ENCODE peak calls at places on chromosome 18, in six cellular contexts. K is dorsolateral prefrontal cortex; C is CD8-positive, alpha-beta T cell; Q is lower lobe of right lung; F is psoas muscle; E is fibroblast of lung. B is an unnamed sample. For H3K27me3, the result is how much of the 10 kb centered on the place peaks cover.

GRCh38 chr18:36017232-36017631 is 44.8 kb downstream of the RMP24 start:
- DNase-seq in Q (no peak), F (no peak), C (no peak), E (no peak), K (no peak), B (no peak)

GRCh38 chr18:74351354-74351753 is 35.7 kb downstream of the C18orf63 start:
- DNase-seq in E (peak), K (no peak), Q (no peak), F (no peak), C (no peak), B (peak)

GRCh38 chr18:48133675-48134251 is 203.3 kb upstream of the SMAD2 start:
- DNase-seq in K (no peak), F (no peak), Q (no peak), E (no peak), C (no peak), B (peak)

GRCh38 chr18:26993568-26993967 is 128.1 kb upstream of the AQP4 start:
- DNase-seq in E (no peak), C (no peak), F (no peak), K (no peak), Q (no peak), B (no peak)

GRCh38 chr18:67665266-67665665 is 148.7 kb upstream of the DSEL start:
- DNase-seq in E (no peak), Q (no peak), F (no peak), C (no peak), K (no peak), B (peak)

GRCh38 chr18:77544792-77545191 is 295.1 kb downstream of the GALR1 start:
- DNase-seq in F (no peak), E (no peak), Q (no peak), K (no peak), C (no peak), B (no peak)

GRCh38 chr18:23307567-23308295 is 145.4 kb upstream of the RIOK3 start:
- DNase-seq in Q (no peak), F (no peak), K (no peak), C (no peak), E (peak), B (no peak)

GRCh38 chr18:10424576-10425314 is 29.7 kb upstream of the APCDD1 start:
- DNase-seq in K (no peak), E (peak), C (no peak), Q (no peak), F (peak), B (no peak)

GRCh38 chr18:40414155-40414754 is 1540.8 kb upstream of the PIK3C3 start:
- DNase-seq in K (no peak), C (no peak), Q (no peak), E (peak), F (no peak), B (no peak)

GRCh38 chr18:78420116-78420515 is 559.5 kb upstream of the SALL3 start:
- DNase-seq in Q (no peak), C (no peak), E (no peak), F (no peak), K (no peak), B (no peak)

GRCh38 chr18:63963610-63964256 is 6.1 kb upstream of the SERPINB8 start:
- DNase-seq in E (peak), K (no peak), C (peak), Q (no peak), F (peak), B (peak)

GRCh38 chr18:62258606-62259005 is 66.5 kb upstream of the TNFRSF11A start:
- DNase-seq in Q (no peak), C (no peak), E (no peak), F (no peak), K (no peak), B (no peak)

GRCh38 chr18:28626757-28627156 is 449.8 kb upstream of the CDH2 start:
- DNase-seq in Q (no peak), C (no peak), F (no peak), K (no peak), E (no peak), B (no peak)

GRCh38 chr18:74249181-74249968 is 42.4 kb downstream of the CYB5A start:
- DNase-seq in C (no peak), E (peak), F (no peak), Q (no peak), K (no peak), B (peak)

GRCh38 chr18:62898359-62898758 is 183.0 kb downstream of the PHLPP1 start:
- DNase-seq in K (no peak), E (no peak), C (no peak), Q (no peak), F (no peak), B (no peak)

GRCh38 chr18:70243131-70243530 is 37.6 kb upstream of the RTTN start:
- DNase-seq in F (no peak), K (no peak), E (no peak), C (no peak), Q (no peak), B (no peak)

GRCh38 chr18:43279015-43279758 is 1.9 kb upstream of the SYT4 start:
- DNase-seq in E (peak), K (no peak), Q (no peak), C (no peak), F (no peak), B (peak)

GRCh38 chr18:42635378-42636048 is 480.0 kb downstream of the RIT2 start:
- DNase-seq in F (no peak), K (no peak), E (no peak), Q (no peak), C (no peak), B (no peak)

GRCh38 chr18:61596296-61596695 is 263.1 kb downstream of the CDH20 start:
- DNase-seq in K (no peak), Q (no peak), F (no peak), E (peak), C (no peak), B (peak)

GRCh38 chr18:73940721-73941120 is 206.9 kb downstream of the FBXO15 start:
- DNase-seq in Q (no peak), E (no peak), F (no peak), C (no peak), K (no peak), B (no peak)

GRCh38 chr18:50297621-50298442 is 10.3 kb upstream of the CXXC1 start:
- DNase-seq in K (peak), E (peak), F (peak), C (peak), Q (peak), B (peak)

GRCh38 chr18:6370410-6370809 is 44.3 kb downstream of the L3MBTL4 start:
- DNase-seq in C (no peak), F (no peak), Q (no peak), E (no peak), K (no peak), B (no peak)

GRCh38 chr18:68262697-68263293 is 452.1 kb downstream of the TMX3 start:
- DNase-seq in E (peak), F (no peak), C (no peak), Q (no peak), K (no peak), B (no peak)

GRCh38 chr18:45416168-45416567 is 199.1 kb upstream of the SLC14A2 start:
- DNase-seq in C (no peak), E (no peak), F (no peak), K (no peak), Q (no peak), B (no peak)

GRCh38 chr18:10935588-10935987 is 213.8 kb downstream of the PIEZO2 start:
- DNase-seq in C (no peak), Q (no peak), E (no peak), K (no peak), F (no peak), B (no peak)

GRCh38 chr18:53991805-53992204 is 232.7 kb downstream of the MBD2 start:
- DNase-seq in Q (no peak), F (no peak), C (no peak), K (no peak), E (peak), B (no peak)

GRCh38 chr18:57791192-57791591 is 11.9 kb downstream of the ATP8B1 start:
- DNase-seq in F (no peak), K (no peak), E (no peak), Q (no peak), C (no peak), B (no peak)

GRCh38 chr18:57794951-57795728 is 8.0 kb downstream of the ATP8B1 start:
- DNase-seq in K (no peak), Q (no peak), C (no peak), E (no peak), F (no peak), B (no peak)

GRCh38 chr18:57792741-57793629 is 10.1 kb downstream of the ATP8B1 start:
- DNase-seq in Q (no peak), K (no peak), C (no peak), E (peak), F (no peak), B (no peak)

GRCh38 chr18:57791911-57792310 is 11.2 kb downstream of the ATP8B1 start:
- DNase-seq in K (no peak), Q (no peak), E (no peak), F (no peak), C (no peak), B (no peak)

DNA sequence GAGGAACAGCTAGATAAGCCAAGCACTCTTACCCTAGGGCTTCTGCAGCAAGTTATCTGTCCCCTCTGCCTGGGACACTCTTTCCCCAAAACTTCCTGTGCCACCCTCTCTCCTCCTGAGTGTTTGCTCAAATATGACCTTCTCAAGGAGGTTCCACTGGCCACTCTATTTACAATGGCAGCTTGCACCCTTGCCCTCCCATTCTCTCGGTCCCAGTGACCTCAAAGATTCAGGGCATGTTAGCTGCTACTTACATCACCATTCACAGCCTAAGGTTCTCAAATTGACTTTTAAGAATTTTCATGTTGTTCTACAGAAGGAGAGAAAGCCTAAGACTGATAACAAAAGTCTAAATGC is 9.5 kb downstream of the ATP8B1 start:
- DNase-seq in F (no peak), E (no peak), Q (no peak), K (no peak), C (no peak), B (no peak)
- H3K27ac ChIP-seq in F (peak), E (peak), Q (peak), K (peak), C (no peak), B (no peak)

GRCh38 chr18:12252061-12252460 is 2.1 kb upstream of the CIDEA start:
- DNase-seq in F (no peak), E (no peak), Q (no peak), C (no peak), K (no peak), B (no peak)

GRCh38 chr18:12248926-12249720 is 5.0 kb upstream of the CIDEA start:
- DNase-seq in E (no peak), F (no peak), Q (no peak), K (no peak), C (no peak), B (no peak)

GRCh38 chr18:12253517-12254136 is 534 bp upstream of the CIDEA start:
- DNase-seq in F (no peak), Q (no peak), E (no peak), C (no peak), K (no peak), B (peak)

GRCh38 chr18:12253027-12253426 is 1.1 kb upstream of the CIDEA start:
- DNase-seq in C (no peak), Q (no peak), E (no peak), F (no peak), K (no peak), B (no peak)

GRCh38 chr18:12251311-12251710 is 2.9 kb upstream of the CIDEA start:
- DNase-seq in E (no peak), F (no peak), Q (no peak), C (no peak), K (no peak), B (no peak)
- H3K27me3 ChIP-seq in E (under half), F (under half), Q (half or more), C (under half), K (under half), B (half or more)

DNA sequence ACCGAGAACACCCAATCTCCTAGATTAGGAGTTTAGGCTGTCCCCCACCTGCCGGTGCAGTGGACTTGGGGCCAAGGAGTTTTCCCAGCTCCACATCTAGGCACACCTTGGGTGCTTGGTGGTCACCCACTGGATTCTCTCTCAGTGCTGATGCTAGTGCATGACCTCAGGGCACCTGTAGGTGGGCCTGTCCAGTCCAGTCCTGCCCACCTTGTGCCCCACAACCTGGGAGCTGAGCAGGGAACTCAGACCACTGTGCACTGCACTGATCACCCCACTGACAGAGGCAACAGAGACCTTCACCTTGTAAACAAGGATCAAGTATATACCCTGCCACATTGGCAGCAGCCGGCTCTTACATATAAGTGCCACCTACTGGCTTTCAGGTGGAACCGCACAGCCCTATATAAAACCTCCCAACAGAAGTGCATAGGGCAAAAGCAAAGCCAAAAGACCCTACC is 12.7 kb upstream of the CDH19 start:
- DNase-seq in K (no peak), C (no peak), Q (no peak), F (no peak), E (no peak), B (peak)
- TF ChIP-seq CTCF in K (peak), C (no peak), Q (peak), F (no peak), E (no peak), B (peak)

DNA sequence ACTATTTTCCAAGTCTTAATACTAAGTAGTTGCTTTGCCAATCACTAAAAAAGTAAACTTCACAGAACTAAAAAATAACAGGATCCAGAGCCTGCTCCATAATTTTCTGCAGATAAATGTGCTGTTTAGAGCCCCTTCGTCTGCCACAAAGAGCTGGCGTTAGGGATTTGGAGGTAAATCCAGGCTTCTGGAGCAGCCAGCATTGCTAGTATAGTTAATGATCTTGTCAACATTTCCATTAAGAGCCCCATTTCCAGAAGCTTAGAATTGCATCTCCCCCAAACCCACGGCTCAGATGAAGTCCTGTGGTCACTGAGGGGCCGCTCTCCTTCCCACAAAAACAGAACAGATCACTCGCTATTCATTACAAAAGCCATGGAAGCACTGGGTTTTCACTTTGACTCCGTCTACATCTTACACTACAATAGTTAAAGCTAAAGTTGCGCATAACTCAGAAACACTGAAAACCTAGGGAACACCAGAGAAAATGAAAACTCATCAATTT is 41.9 kb downstream of the ZNF516 start:
- DNase-seq in F (no peak), Q (no peak), E (no peak), C (no peak), K (no peak), B (no peak)
- H3K27ac ChIP-seq in F (peak), Q (no peak), E (no peak), C (no peak), K (no peak), B (peak)

GRCh38 chr18:75879196-75879595 is 451.7 kb upstream of the SMIM21 start:
- DNase-seq in C (no peak), Q (no peak), K (no peak), F (no peak), E (no peak), B (no peak)

GRCh38 chr18:75880913-75881504 is 453.5 kb upstream of the SMIM21 start:
- DNase-seq in Q (no peak), E (no peak), K (no peak), C (no peak), F (no peak), B (no peak)

GRCh38 chr18:75880266-75880665 is 452.8 kb upstream of the SMIM21 start:
- DNase-seq in F (no peak), K (no peak), C (no peak), Q (no peak), E (no peak), B (no peak)

GRCh38 chr18:75874401-75875093 is 447.0 kb upstream of the SMIM21 start:
- DNase-seq in C (no peak), Q (no peak), K (no peak), F (no peak), E (peak), B (no peak)

DNA sequence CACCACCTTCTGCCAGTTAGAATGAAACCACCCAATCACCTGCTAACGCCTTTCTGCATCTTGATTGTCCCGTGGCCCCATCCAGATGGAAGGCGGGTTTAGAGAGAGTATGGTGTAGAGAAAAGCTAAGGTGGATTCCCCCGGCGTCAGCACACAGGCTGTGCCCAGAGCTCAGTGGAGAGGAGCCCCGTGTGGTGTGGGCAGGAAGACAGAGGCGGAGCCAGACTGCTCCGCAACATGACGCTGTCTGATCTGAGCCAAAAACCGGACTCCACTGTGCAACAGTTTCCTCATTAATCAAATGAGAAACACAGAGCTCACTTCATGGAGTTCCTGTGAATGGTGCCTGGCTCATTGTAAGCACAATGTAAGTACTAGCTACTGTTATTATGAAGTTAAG is 448.1 kb upstream of the SMIM21 start:
- DNase-seq in E (no peak), K (no peak), C (no peak), Q (no peak), F (no peak), B (no peak)
- H3K27me3 ChIP-seq in E (under half), K (under half), C (under half), Q (under half), F (under half), B (under half)

DNA sequence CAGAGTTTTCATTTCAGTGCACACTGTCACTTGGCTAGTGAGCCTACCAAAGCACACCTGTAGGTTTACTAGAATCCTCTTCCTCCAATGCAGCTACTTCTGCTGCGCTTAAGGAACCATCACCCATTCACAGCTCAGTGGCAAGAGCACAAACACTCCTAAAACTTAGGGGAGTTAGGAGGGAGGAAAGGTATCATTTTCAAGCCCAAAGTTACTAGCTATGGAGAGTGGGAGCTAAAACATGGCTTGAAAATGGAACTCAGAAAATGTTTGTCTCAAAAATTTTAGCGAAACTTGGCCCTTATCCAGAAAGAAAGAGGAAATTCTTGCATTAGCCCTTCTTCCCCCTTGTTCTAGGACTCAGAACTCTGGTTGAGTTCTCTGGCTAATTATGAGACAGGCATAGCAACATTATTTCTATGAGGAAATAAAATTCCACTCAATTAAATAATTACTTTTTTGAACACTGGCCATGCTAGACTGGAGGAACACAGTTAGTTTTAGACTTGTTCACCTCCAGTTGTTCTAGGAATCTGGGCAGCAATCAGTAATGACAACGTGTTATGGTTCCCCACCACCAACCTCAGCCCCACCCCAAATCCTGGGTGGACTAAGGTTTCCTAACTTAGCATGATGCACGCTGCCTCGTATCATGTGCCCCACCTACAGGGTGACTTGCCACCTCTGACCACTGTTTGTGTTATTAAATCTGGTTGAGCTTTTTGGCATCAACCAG is 32.9 kb downstream of the LPIN2 start:
- DNase-seq in E (no peak), Q (peak), C (no peak), K (no peak), F (no peak), B (no peak)
- TF ChIP-seq CTCF in E (no peak), Q (no peak), C (no peak), K (no peak), F (no peak), B (no peak)

DNA sequence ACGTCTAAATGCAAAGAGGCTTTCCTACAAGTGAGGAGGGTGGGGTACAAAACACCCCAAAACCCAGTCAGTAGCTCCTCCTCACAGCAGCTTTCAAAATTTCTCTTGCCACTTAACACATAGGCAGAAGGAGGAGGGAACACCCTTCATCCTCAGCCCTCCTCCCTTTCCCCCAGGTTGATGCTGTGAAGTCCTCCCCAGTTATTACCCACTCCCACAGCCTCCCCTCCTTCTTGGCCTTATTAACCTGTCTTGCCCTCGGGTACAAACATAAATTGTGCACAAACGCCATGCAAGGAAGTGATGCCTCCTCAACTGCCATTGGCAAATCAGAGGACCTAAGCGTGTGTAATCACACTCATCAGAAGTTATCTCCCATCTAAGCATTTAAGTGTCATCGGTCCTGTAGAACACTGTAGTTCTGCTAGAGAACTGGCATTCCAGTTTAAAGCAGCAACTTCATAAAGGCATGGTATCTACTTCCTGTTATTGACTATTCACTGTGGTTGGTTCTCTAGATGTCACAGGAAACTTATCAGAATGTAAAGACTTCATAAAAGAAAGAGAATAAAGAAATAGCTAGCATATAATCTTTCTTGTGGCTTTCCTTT is at the start of gene DSC1:
- DNase-seq in K (no peak), C (no peak), F (no peak), E (no peak), Q (no peak), B (no peak)
- H3K27ac ChIP-seq in K (no peak), C (peak), F (no peak), E (no peak), Q (no peak), B (no peak)

GRCh38 chr18:22113144-22113813 is 56.1 kb upstream of the GATA6 start:
- DNase-seq in C (no peak), K (no peak), F (peak), Q (no peak), E (no peak), B (no peak)
- H3K27me3 ChIP-seq in C (under half), K (under half), F (under half), Q (under half), E (under half), B (under half)

B was measured in cardiac muscle cell.